ENCODE peak calls at places on chromosomes 1 and 21, in seven cellular contexts. E is iPS DF 6.9, K is neural progenitor cell, T is brain microvascular endothelial cell, L is neuronal stem cell, R is fibroblast of lung, X is IMR-90. M is an unnamed sample.
A peak's percentile ranks its signal among the peaks of the same experiment; 100 is the strongest.

GRCh38 chr1:93708734-93709481 is 27.3 kb upstream of the BCAR3 start:
- DNase-seq in K (no peak), E (no peak), T (no peak), L (no peak), X (peak; percentile 33), R (no peak), M (no peak)

GRCh38 chr1:211327341-211327921 is 798 bp downstream of the TRAF5 start:
- DNase-seq in K (peak; percentile 66), R (peak; percentile 65), L (no peak), X (peak; percentile 71), T (peak; percentile 58), E (no peak), M (no peak)

GRCh38 chr1:220786337-220787068 is at the start of gene MTARC1:
- DNase-seq in E (no peak), L (peak; percentile 67), T (no peak), K (peak; percentile 88), R (peak; percentile 47), X (no peak), M (no peak)

GRCh38 chr1:117022089-117022488 is 20.5 kb downstream of the CD101 start:
- DNase-seq in T (no peak), L (no peak), R (no peak), K (no peak), X (no peak), E (no peak), M (no peak)

GRCh38 chr1:231334079-231334666 is 3.5 kb downstream of the EXOC8 start:
- DNase-seq in L (no peak), R (no peak), X (no peak), K (no peak), T (no peak), E (no peak), M (no peak)

GRCh38 chr1:17485280-17485679 is 45.8 kb upstream of the RCC2 start:
- DNase-seq in T (peak; percentile 14), R (peak; percentile 18), E (no peak), K (peak; percentile 27), L (no peak), X (peak; percentile 10), M (peak; percentile 19)

GRCh38 chr1:232937741-232938375 is 12.6 kb upstream of the NTPCR start:
- DNase-seq in X (no peak), K (no peak), R (peak; percentile 49), L (no peak), E (no peak), T (no peak), M (no peak)

GRCh38 chr1:182905321-182905720 is 47.6 kb downstream of the SHCBP1L start:
- DNase-seq in T (no peak), E (no peak), L (no peak), K (no peak), R (no peak), X (no peak), M (no peak)

GRCh38 chr1:21100496-21100895 is 76.2 kb downstream of the EIF4G3 start:
- DNase-seq in T (no peak), E (no peak), L (no peak), K (no peak), R (peak; percentile 55), X (no peak), M (no peak)

GRCh38 chr21:28228624-28228995 is 764.1 kb downstream of the LTN1 start:
- DNase-seq in K (no peak), T (no peak), X (no peak), R (no peak), L (no peak), E (no peak), M (no peak)

GRCh38 chr1:39378377-39378776 is 113.1 kb upstream of the BMP8A start:
- DNase-seq in K (peak; percentile 11), X (no peak), R (no peak), T (no peak), E (peak; percentile 31), L (no peak), M (peak; percentile 79)

GRCh38 chr1:17926906-17927305 is 171.8 kb downstream of the ACTL8 start:
- DNase-seq in X (no peak), T (no peak), L (no peak), R (no peak), E (no peak), K (no peak), M (no peak)

GRCh38 chr1:164608651-164609057 is 49.7 kb downstream of the PBX1 start:
- DNase-seq in X (peak; percentile 35), L (no peak), R (no peak), K (no peak), T (no peak), E (no peak), M (no peak)

GRCh38 chr21:32726742-32727477 is 903 bp downstream of the SYNJ1 start:
- DNase-seq in X (peak; percentile 18), E (no peak), T (peak; percentile 7), R (peak; percentile 20), L (peak; percentile 30), K (peak; percentile 36), M (peak; percentile 40)

GRCh38 chr1:85283475-85284199 is 7.2 kb upstream of the BCL10 start:
- DNase-seq in E (no peak), K (peak; percentile 28), L (no peak), R (no peak), X (no peak), T (no peak), M (no peak)

GRCh38 chr1:18922319-18922726 is 20.0 kb upstream of the ALDH4A1 start:
- DNase-seq in R (peak; percentile 91), T (peak; percentile 78), L (no peak), X (peak; percentile 85), K (peak; percentile 58), E (no peak), M (peak; percentile 63)

GRCh38 chr21:42925114-42925907 is at the start of gene ERVH48-1:
- DNase-seq in R (no peak), E (no peak), K (no peak), T (no peak), L (no peak), X (peak; percentile 11), M (no peak)

GRCh38 chr1:152932170-152932811 is 14.7 kb upstream of the SPRR5 start:
- DNase-seq in E (no peak), K (no peak), L (no peak), T (no peak), R (no peak), X (no peak), M (peak; percentile 78)

GRCh38 chr21:37455504-37455911 is 88.9 kb downstream of the DYRK1A start:
- DNase-seq in T (no peak), R (peak; percentile 28), L (no peak), X (peak; percentile 24), K (no peak), E (no peak), M (no peak)

GRCh38 chr21:16942703-16943102 is 570.1 kb upstream of the CXADR start:
- DNase-seq in K (peak; percentile 63), X (peak; percentile 17), L (no peak), R (peak; percentile 37), T (peak; percentile 20), E (peak; percentile 20), M (peak; percentile 42)

GRCh38 chr1:36206323-36206858 is 17.9 kb upstream of the THRAP3 start:
- DNase-seq in E (no peak), T (no peak), X (no peak), L (no peak), R (no peak), K (no peak), M (no peak)

GRCh38 chr1:3886691-3887090 is 13.4 kb downstream of the C1orf174 start:
- DNase-seq in E (no peak), L (no peak), X (no peak), R (no peak), K (no peak), T (no peak), M (no peak)
- H3K4me3 ChIP-seq in E (no peak overlapping the region), L (no peak overlapping the region), X (no peak overlapping the region), R (no peak overlapping the region), K (no peak overlapping the region), T (no peak overlapping the region), M (no peak overlapping the region)

GRCh38 chr1:226349081-226349480 is 40.1 kb upstream of the LIN9 start:
- DNase-seq in E (no peak), R (no peak), L (no peak), X (no peak), T (no peak), K (no peak), M (no peak)

GRCh38 chr1:226351709-226352108 is 42.7 kb upstream of the LIN9 start:
- DNase-seq in L (no peak), R (no peak), X (no peak), T (no peak), E (no peak), K (no peak), M (no peak)

GRCh38 chr1:226349801-226350503 is 41.0 kb upstream of the LIN9 start:
- DNase-seq in E (no peak), K (peak; percentile 34), R (no peak), X (no peak), T (no peak), L (no peak), M (no peak)

GRCh38 chr1:226353698-226354525 is 44.9 kb upstream of the LIN9 start:
- DNase-seq in R (no peak), T (no peak), K (no peak), E (no peak), L (no peak), X (no peak), M (no peak)

DNA sequence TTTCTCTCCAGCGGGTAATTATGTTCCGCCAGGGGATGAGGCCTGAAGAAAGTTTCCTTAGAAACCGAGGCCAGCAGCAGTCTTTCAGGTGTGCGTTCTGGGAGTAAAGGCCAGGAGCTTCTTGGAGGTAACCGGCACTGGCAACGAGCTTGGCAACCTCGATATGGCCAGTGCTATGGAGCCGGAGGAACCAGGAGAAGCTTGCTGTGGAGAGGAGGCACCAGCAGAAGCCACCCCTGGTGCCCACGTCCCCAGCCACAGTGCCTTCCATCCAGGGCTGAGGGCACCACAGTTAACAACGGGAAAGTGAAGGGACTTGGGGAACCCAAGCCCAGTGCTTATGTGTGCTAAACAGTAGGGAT is 41.5 kb upstream of the LIN9 start:
- DNase-seq in R (no peak), K (no peak), T (no peak), L (no peak), X (no peak), E (no peak), M (no peak)
- H3K4me3 ChIP-seq in R (no peak overlapping the region), K (no peak overlapping the region), T (no peak overlapping the region), L (no peak overlapping the region), X (no peak overlapping the region), E (no peak overlapping the region), M (no peak overlapping the region)

GRCh38 chr1:81449786-81450185 is 350.9 kb upstream of the ADGRL2 start:
- DNase-seq in T (peak; percentile 51), X (peak; percentile 10), K (no peak), E (no peak), L (no peak), R (no peak), M (peak; percentile 44)

GRCh38 chr1:81443288-81443687 is 357.4 kb upstream of the ADGRL2 start:
- DNase-seq in E (no peak), R (no peak), T (no peak), X (no peak), L (no peak), K (no peak), M (no peak)

GRCh38 chr1:81446006-81446669 is 354.6 kb upstream of the ADGRL2 start:
- DNase-seq in X (no peak), T (no peak), K (no peak), R (no peak), E (no peak), L (no peak), M (peak; percentile 31)
- H3K4me3 ChIP-seq in X (no peak overlapping the region), T (no peak overlapping the region), K (no peak overlapping the region), R (no peak overlapping the region), E (no peak overlapping the region), L (no peak overlapping the region), M (no peak overlapping the region)

DNA sequence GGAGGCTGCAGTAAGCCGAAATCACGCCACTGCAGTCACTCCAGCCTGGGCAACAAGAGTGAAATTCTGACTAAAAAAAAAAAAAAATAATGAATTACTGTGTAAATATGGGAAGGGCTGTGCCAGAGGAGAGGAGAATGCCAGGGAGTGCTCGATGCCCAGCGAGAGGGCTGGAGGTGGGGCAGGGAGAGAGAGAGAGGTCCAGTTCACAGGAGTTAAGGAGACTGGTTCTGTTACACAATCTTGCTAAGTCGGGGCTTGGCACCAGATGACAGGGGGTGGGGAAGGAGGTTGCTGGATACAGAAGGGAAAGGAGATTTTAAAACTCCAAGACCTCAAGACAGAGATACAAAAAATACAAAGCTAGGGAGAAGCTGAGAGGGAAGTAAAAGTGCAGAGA is 1.2 kb downstream of the SELENBP1 start:
- DNase-seq in T (no peak), X (peak; percentile 26), L (no peak), E (no peak), K (no peak), R (peak; percentile 60), M (peak; percentile 21)
- H3K4me3 ChIP-seq in T (no peak overlapping the region), X (no peak overlapping the region), L (no peak overlapping the region), E (no peak overlapping the region), K (peak overlapping the region; percentile 46), R (peak overlapping the region; percentile 67), M (no peak overlapping the region)

M was measured in bronchial epithelial cell.